ENCODE peak calls at places on chromosomes 7 and 10, in six cellular contexts. F is fibroblast of lung; W is CD8-positive, alpha-beta T cell; J is AG04450; V is tibial artery; P is astrocyte. S is an unnamed sample.

GRCh38 chr10:96596422-96597407 is 9.9 kb upstream of the TM9SF3 start:
- DNase-seq in P (no peak), W (no peak), J (no peak), F (no peak), V (no peak), S (no peak)

GRCh38 chr10:16184911-16185310 is 251.9 kb upstream of the PTER start:
- DNase-seq in P (no peak), J (no peak), F (no peak), W (no peak), V (no peak), S (no peak)

GRCh38 chr10:11501600-11501999 is 109.8 kb downstream of the USP6NL start:
- DNase-seq in J (no peak), P (no peak), F (no peak), W (no peak), V (no peak), S (no peak)

GRCh38 chr7:36387437-36388345 is 2.0 kb upstream of the ANLN start:
- DNase-seq in V (no peak), P (no peak), W (no peak), F (no peak), J (no peak), S (no peak)

GRCh38 chr7:113664867-113665266 is 253.9 kb downstream of the PPP1R3A start:
- DNase-seq in J (no peak), V (no peak), P (no peak), W (no peak), F (no peak), S (peak)

GRCh38 chr7:108824840-108825540 is 255.3 kb downstream of the DNAJB9 start:
- DNase-seq in W (no peak), P (peak), F (peak), J (no peak), V (no peak), S (no peak)

GRCh38 chr7:27098493-27099223 is 2.9 kb upstream of the HOXA1 start:
- DNase-seq in F (peak), V (no peak), J (no peak), W (no peak), P (peak), S (no peak)

GRCh38 chr10:124213471-124213870 is 120.1 kb upstream of the CHST15 start:
- DNase-seq in V (no peak), F (no peak), J (no peak), W (no peak), P (no peak), S (no peak)

GRCh38 chr10:79295593-79295992 is 51.7 kb upstream of the PPIF start:
- DNase-seq in F (no peak), J (no peak), V (no peak), W (no peak), P (no peak), S (no peak)

GRCh38 chr7:66921918-66922486 is 977 bp downstream of the TMEM248 start:
- DNase-seq in J (no peak), F (no peak), P (no peak), V (no peak), W (peak), S (peak)

DNA sequence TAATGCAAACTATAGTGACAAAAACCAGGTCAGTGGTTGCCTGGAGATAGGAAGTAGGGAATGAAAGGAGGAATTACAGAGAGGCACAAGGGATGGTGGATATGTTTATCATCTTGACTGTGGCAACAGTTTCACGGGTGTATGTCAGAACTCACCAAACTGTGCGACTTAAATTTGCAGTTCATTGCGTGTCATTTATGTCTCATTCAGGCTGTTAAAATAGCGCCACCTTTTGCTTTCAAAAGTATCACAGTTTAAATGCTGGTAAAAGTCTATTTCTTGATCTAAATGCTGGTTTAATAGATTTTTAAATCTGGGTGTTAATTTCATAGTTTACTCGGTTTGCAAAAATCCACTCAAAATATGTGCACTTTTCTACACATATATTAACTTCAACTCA is 51.0 kb downstream of the PTTG1IP2 start:
- DNase-seq in W (no peak), P (no peak), J (no peak), V (no peak), F (peak), S (no peak)
- TF ChIP-seq CTCF in W (no peak), P (peak), J (peak), V (no peak), F (peak), S (peak)

DNA sequence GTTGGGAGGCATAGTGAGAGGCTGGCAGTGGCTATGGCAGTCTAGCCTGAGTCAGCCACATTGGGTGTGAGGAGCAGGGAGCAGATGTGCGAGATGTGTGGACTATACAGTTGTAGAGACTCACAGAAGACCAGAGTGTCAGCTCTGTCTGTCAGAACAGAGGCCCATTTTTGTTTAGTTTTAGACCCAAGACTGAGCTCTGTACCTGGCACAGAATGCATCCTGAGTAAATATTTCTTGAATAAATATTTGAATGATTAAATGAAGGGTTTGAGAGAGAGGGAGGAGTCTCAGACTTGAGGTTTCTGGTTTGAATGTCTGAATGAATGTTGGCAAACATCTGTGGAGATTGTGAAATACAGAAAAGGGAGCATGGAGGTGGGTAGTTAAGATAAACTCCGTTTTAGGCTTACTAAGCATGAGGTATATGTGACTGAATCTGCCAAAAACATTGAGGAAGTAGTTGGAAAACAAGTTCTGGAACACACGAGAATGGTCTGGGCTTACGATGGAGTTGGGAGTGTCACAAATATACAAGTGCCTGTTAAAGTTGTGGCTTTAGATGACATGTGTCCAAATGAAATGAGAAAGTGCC is 3.6 kb downstream of the SEC23IP start:
- DNase-seq in J (peak), W (no peak), V (no peak), P (peak), F (peak), S (no peak)
- H3K4me3 ChIP-seq in J (no peak), W (no peak), V (no peak), P (no peak), F (peak), S (no peak)

DNA sequence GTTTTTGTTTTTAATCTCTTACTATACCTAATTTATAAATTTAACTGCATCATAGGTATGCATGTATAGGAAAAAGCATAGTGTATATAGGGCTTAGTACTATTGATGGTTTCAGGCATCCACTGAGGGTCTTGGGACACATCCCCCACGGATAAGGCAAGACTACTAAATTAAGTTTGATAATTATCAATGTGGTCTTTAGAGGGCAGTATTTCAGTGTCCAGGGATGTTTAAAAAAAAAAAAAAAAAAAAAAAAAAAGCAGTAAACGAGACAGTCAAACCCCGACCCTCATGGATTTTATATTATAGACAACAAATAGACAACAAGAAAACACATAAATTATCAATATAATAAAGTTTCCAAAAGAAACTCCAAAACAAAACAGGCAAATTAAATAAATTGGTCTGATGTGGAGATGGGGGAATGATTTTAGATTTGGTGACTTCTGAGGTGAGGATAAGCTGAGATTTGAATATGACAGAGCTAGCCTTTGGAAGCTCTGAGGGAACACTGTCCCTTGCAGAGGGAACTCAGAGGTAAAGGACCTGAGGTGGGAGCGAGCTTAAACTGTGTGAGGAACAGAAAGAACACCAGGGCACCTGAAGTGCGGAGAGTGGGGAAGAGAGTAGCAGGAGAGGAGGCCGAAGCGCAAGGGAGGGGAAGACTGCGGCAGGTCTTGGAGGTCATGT is 14.8 kb downstream of the ACSM6 start:
- DNase-seq in W (no peak), F (peak), V (no peak), P (no peak), J (no peak), S (no peak)
- TF ChIP-seq CTCF in W (no peak), F (peak), V (no peak), P (peak), J (peak), S (no peak)

GRCh38 chr10:80463868-80464267 is 9.8 kb downstream of the TSPAN14 start:
- DNase-seq in J (no peak), F (no peak), P (no peak), V (no peak), W (no peak), S (no peak)
- H3K4me3 ChIP-seq in J (no peak), F (no peak), P (no peak), V (no peak), W (peak), S (no peak)